ENCODE peak calls at places on chromosomes 12 and 14, in eight cellular contexts. B is H1, K is GM12878, E is A549, N is HepG2, M is K562, G is HCT116, C is SK-N-SH. I is an unnamed sample.

GRCh38 chr12:125208942-125209341 is 143.7 kb downstream of the AACS start:
- DNase-seq in B (no peak), K (no peak), E (no peak), N (no peak), M (no peak), G (no peak), C (no peak), I (no peak)

GRCh38 chr12:67434653-67435375 is 165.7 kb downstream of the CAND1 start:
- DNase-seq in B (no peak), K (no peak), E (peak), N (peak), M (no peak), G (no peak), C (no peak), I (peak)

GRCh38 chr12:124230117-124230757 is 64.7 kb upstream of the RFLNA start:
- DNase-seq in B (no peak), K (no peak), E (no peak), N (no peak), M (no peak), G (no peak), C (no peak), I (no peak)

GRCh38 chr12:103810108-103810507 is 30.9 kb downstream of the NT5DC3 start:
- DNase-seq in B (no peak), K (no peak), E (no peak), N (no peak), M (peak), G (no peak), C (no peak), I (no peak)

GRCh38 chr14:24990773-24991172 is 59.2 kb downstream of the STXBP6 start:
- DNase-seq in B (no peak), K (no peak), E (no peak), N (no peak), M (no peak), G (no peak), C (no peak), I (no peak)

GRCh38 chr12:57095440-57095839 is 6.5 kb downstream of the NAB2 start:
- DNase-seq in B (no peak), K (no peak), E (no peak), N (no peak), M (no peak), G (no peak), C (peak), I (no peak)

GRCh38 chr12:82357845-82358199 is 365 bp downstream of the CCDC59 start:
- DNase-seq in B (no peak), K (no peak), E (peak), N (peak), M (peak), G (no peak), C (no peak), I (no peak)

GRCh38 chr12:122646568-122647220 is 56.5 kb downstream of the HCAR2 start:
- DNase-seq in B (no peak), K (peak), E (peak), N (no peak), M (no peak), G (no peak), C (no peak), I (peak)

GRCh38 chr14:32343926-32344430 is 14.9 kb downstream of the AKAP6 start:
- DNase-seq in B (no peak), K (no peak), E (no peak), N (no peak), M (no peak), G (no peak), C (no peak), I (no peak)

GRCh38 chr12:53381739-53382630 is 2.0 kb downstream of the SP1 start:
- DNase-seq in B (no peak), K (peak), E (peak), N (peak), M (peak), G (no peak), C (no peak), I (peak)

GRCh38 chr12:3420693-3421092 is 70.3 kb upstream of the PRMT8 start:
- DNase-seq in B (no peak), K (no peak), E (no peak), N (no peak), M (no peak), G (no peak), C (no peak), I (no peak)

GRCh38 chr12:52926596-52927241 is 21.8 kb upstream of the KRT8 start:
- DNase-seq in B (no peak), K (no peak), E (peak), N (no peak), M (no peak), G (no peak), C (no peak), I (no peak)

DNA sequence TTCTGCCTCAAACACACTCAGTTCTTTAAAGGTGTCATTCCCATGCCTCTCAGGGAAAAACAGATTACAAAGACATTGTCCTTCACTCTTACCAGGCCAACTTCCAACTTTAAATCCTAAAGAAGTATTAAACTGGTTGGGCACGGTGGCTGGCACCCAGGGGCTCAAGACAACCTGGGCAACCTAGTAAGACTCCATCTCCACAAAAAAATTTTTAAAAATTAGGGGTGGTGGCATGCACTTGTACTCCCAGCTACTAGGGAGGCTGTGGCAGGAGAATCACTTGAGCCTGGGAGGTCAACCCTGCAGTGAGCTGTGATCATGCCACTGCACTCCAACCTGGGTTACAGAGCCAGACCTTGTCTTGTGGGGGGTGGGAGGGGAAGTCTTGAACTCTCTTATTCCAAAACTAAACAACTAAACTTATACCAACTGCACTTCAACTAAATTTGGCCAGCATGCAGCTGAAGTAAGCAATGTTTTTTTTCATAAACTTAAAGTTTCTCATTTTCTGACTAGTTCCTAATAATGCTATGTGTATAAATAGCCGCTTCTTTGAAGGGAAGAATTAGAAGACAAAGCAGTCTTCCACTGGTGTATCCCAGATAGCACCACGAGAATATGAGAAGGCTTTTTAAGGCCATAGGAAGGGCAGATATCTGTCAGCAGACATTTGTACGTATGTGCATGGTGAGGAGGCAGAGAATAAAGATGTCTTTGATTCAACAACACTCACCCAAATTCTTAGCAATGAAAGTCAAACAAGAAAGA is 2.4 kb downstream of the SLC11A2 start:
- DNase-seq in B (no peak), K (no peak), E (no peak), N (peak), M (peak), G (no peak), C (no peak), I (peak)
- TF ChIP-seq RAD21 in B (no peak), K (no peak), E (no peak), N (no peak), M (no peak), G (no peak), C (no peak), I (no peak)

GRCh38 chr14:54564799-54565235 is 2.1 kb upstream of the SAMD4A start:
- DNase-seq in B (no peak), K (no peak), E (peak), N (peak), M (peak), G (no peak), C (no peak), I (peak)
- TF ChIP-seq RAD21 in B (no peak), K (no peak), E (peak), N (no peak), M (no peak), G (no peak), C (no peak), I (peak)

DNA sequence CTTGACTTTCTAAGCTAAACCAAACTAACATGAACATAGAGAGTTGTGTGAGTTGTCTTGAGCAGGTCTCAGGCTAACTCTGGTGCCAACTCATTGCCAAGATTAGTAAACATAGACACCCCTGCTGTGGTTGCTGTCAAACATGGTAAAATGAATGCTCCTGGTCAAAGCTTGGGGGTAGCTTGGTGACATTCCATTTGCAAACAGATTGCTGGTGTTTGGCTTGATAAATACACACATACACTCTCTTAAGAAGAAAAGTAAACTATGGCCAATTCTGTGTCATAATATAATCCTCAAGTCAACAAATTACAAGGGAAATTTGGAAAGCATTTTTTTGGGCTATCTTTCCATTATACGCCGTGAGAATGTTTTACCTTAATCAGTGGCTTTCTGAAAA is 386.4 kb upstream of the PDE3A start:
- DNase-seq in B (no peak), K (no peak), E (peak), N (no peak), M (no peak), G (no peak), C (no peak), I (no peak)
- TF ChIP-seq RAD21 in B (no peak), K (no peak), E (no peak), N (no peak), M (no peak), G (no peak), C (no peak), I (no peak)

GRCh38 chr14:99239661-99240092 is 32.3 kb downstream of the BCL11B start:
- DNase-seq in B (no peak), K (no peak), E (no peak), N (no peak), M (no peak), G (no peak), C (no peak), I (no peak)
- TF ChIP-seq RAD21 in B (no peak), K (no peak), E (no peak), N (no peak), M (no peak), G (no peak), C (no peak), I (no peak)

GRCh38 chr12:26648999-26649398 is 184.0 kb downstream of the ITPR2 start:
- DNase-seq in B (no peak), K (no peak), E (no peak), N (no peak), M (no peak), G (no peak), C (no peak), I (no peak)

GRCh38 chr12:26648066-26648465 is 184.9 kb downstream of the ITPR2 start:
- DNase-seq in B (no peak), K (no peak), E (no peak), N (no peak), M (no peak), G (no peak), C (no peak), I (no peak)

GRCh38 chr12:26648584-26648983 is 184.4 kb downstream of the ITPR2 start:
- DNase-seq in B (no peak), K (no peak), E (peak), N (no peak), M (no peak), G (no peak), C (no peak), I (peak)

GRCh38 chr12:26646571-26646970 is 186.4 kb downstream of the ITPR2 start:
- DNase-seq in B (no peak), K (no peak), E (no peak), N (no peak), M (no peak), G (no peak), C (no peak), I (peak)

GRCh38 chr12:26647091-26647490 is 185.9 kb downstream of the ITPR2 start:
- DNase-seq in B (no peak), K (no peak), E (no peak), N (no peak), M (no peak), G (no peak), C (no peak), I (peak)
- TF ChIP-seq RAD21 in B (no peak), K (no peak), E (no peak), N (no peak), M (no peak), G (no peak), C (no peak), I (no peak)

GRCh38 chr12:70459786-70460185 is 93.7 kb downstream of the KCNMB4 start:
- DNase-seq in B (no peak), K (peak), E (no peak), N (no peak), M (no peak), G (no peak), C (no peak), I (no peak)
- TF ChIP-seq RAD21 in B (no peak), K (no peak), E (no peak), N (no peak), M (no peak), G (no peak), C (no peak), I (no peak)

GRCh38 chr12:113835913-113836312 is 130.2 kb downstream of the RBM19 start:
- DNase-seq in B (no peak), K (no peak), E (no peak), N (no peak), M (no peak), G (no peak), C (no peak), I (no peak)
- TF ChIP-seq RAD21 in B (no peak), K (no peak), E (no peak), N (no peak), M (no peak), G (no peak), C (no peak), I (no peak)

I was measured in IMR-90.